ENCODE peak calls at places on chromosomes 2 and 18, in five cellular contexts. U is activated B cell treated with CpG ODN at 0.5 μM for 24 hours, P is GM06990, C is dorsolateral prefrontal cortex, V is progenitor cell of endocrine pancreas. O is an unnamed sample.

GRCh38 chr2:76684762-76685161 is 837.4 kb downstream of the LRRTM4 start:
- DNase-seq in U (no peak), P (no peak), C (no peak), V (no peak), O (no peak)

GRCh38 chr2:44686561-44686960 is 254.9 kb upstream of the SIX3 start:
- DNase-seq in U (no peak), P (no peak), C (no peak), V (no peak), O (no peak)

GRCh38 chr2:187187521-187187920 is 260.5 kb downstream of the CALCRL start:
- DNase-seq in U (no peak), P (no peak), C (no peak), V (no peak), O (no peak)

GRCh38 chr2:231123362-231123898 is 1.4 kb downstream of the HTR2B start:
- DNase-seq in U (no peak), P (peak; percentile 13), C (no peak), V (no peak), O (no peak)

GRCh38 chr18:34794346-34794745 is 84.2 kb downstream of the DTNA start:
- DNase-seq in U (no peak), P (no peak), C (no peak), V (no peak), O (no peak)

GRCh38 chr2:124933883-124934282 is 908.8 kb downstream of the CNTNAP5 start:
- DNase-seq in U (no peak), P (no peak), C (no peak), V (no peak), O (no peak)

GRCh38 chr18:77481541-77481940 is 231.9 kb downstream of the GALR1 start:
- DNase-seq in U (no peak), P (no peak), C (no peak), V (no peak), O (no peak)

GRCh38 chr2:64586054-64586453 is 61.9 kb downstream of the AFTPH start:
- DNase-seq in U (no peak), P (no peak), C (no peak), V (no peak), O (no peak)

GRCh38 chr2:215653344-215654015 is 217.6 kb upstream of the FN1 start:
- DNase-seq in U (no peak), P (no peak), C (no peak), V (no peak), O (no peak)

GRCh38 chr18:9507565-9508088 is 32.3 kb downstream of the RALBP1 start:
- DNase-seq in U (no peak), P (no peak), C (no peak), V (no peak), O (no peak)

GRCh38 chr2:176132397-176133086 is 3.0 kb downstream of the HOXD8 start:
- DNase-seq in U (no peak), P (no peak), C (no peak), V (no peak), O (no peak)

GRCh38 chr18:72041313-72042032 is 502.7 kb downstream of the CBLN2 start:
- DNase-seq in U (no peak), P (no peak), C (no peak), V (no peak), O (no peak)
- TF ChIP-seq CTCF in U (no peak), P (no peak), C (no peak), V (peak; percentile 29), O (no peak)

GRCh38 chr18:44742741-44743311 is 62.1 kb downstream of the SETBP1 start:
- DNase-seq in U (no peak), P (no peak), C (peak; percentile 66), V (no peak), O (no peak)

GRCh38 chr18:44747157-44747556 is 66.5 kb downstream of the SETBP1 start:
- DNase-seq in U (no peak), P (no peak), C (no peak), V (no peak), O (no peak)

GRCh38 chr18:44742126-44742525 is 61.4 kb downstream of the SETBP1 start:
- DNase-seq in U (no peak), P (no peak), C (no peak), V (no peak), O (no peak)

GRCh38 chr18:44743626-44744025 is 62.9 kb downstream of the SETBP1 start:
- DNase-seq in U (no peak), P (no peak), C (no peak), V (no peak), O (no peak)

DNA sequence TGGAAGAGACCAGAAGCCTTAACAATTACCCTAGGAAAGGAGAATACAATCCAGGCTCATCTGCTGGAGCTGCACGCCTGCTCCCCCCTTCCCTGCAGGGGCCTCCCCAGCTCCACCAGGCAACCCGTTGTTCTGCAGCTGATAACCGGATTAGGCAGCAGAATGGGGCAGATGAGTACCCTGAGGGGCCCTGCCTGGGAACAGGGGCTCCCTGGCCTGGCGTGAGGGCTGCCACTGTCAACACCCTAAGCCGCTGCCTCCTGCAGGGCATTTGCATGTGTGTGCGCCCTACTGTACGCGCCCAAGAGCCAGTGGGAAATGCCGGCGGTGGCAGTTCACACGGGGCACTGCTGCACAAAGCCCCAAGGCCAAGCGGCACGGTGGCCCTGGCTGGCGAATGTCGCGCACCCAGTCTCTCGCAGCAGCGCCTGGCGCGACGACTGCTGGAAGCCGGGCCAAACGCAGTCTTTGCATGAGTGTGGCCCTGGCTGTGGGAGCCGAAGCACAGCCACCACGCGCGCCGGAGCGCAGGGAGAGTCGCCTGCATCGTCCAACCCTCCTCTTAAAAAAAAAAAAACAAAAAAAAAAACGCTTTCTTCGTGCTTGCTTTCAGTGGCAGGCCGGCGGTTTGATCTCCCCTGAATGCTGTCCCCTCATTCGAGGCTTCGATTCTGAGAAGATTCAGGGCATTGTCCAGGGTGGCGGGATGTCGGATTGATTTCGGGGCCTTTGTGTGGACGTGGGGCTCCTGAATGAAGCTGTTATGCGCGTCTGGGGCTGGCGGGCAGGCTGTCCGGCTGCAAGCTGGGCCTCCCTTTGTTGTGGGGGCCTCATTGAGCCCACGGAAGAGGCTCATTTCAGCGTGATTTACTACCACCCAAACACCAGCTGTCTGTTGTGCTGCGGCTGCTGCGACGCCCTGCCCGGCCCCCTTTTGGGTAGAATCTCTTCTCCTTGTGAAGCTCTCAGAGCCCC is 63.8 kb downstream of the SETBP1 start:
- DNase-seq in U (no peak), P (no peak), C (peak; percentile 48), V (peak; percentile 15), O (no peak)
- TF ChIP-seq CTCF in U (no peak), P (no peak), C (no peak), V (no peak), O (no peak)

GRCh38 chr18:58497845-58498244 is 131.0 kb downstream of the ALPK2 start:
- DNase-seq in U (no peak), P (no peak), C (no peak), V (no peak), O (no peak)

GRCh38 chr18:58495202-58495601 is 133.7 kb downstream of the ALPK2 start:
- DNase-seq in U (no peak), P (no peak), C (no peak), V (no peak), O (no peak)

GRCh38 chr18:58496231-58496630 is 132.7 kb downstream of the ALPK2 start:
- DNase-seq in U (no peak), P (no peak), C (no peak), V (no peak), O (no peak)

GRCh38 chr18:58495634-58496033 is 133.3 kb downstream of the ALPK2 start:
- DNase-seq in U (no peak), P (no peak), C (no peak), V (no peak), O (no peak)

GRCh38 chr18:58496937-58497336 is 132.0 kb downstream of the ALPK2 start:
- DNase-seq in U (no peak), P (no peak), C (no peak), V (no peak), O (no peak)
- TF ChIP-seq CTCF in U (no peak), P (peak; percentile 50), C (no peak), V (peak; percentile 66), O (peak; percentile 30)

DNA sequence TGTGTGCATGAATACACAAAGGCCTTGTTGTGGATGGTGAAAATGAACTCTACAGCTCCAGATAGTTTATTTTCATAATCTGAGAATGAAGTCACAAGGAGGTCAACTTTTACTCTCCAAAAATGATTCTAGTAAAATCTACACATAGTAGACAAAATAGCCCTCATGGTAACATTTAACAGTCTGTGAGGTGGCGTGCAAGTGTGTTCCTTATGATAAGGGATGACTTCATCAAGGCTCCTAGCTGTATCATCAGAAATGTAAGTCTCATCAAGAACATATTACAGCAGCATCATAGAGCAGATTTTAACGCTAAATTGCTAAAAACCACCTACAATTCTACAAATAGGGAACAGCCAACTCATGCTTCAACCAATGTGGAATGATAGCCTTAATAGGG is 72.3 kb upstream of the RIOK3 start:
- DNase-seq in U (no peak), P (no peak), C (no peak), V (no peak), O (no peak)
- TF ChIP-seq CTCF in U (no peak), P (no peak), C (no peak), V (no peak), O (no peak)

DNA sequence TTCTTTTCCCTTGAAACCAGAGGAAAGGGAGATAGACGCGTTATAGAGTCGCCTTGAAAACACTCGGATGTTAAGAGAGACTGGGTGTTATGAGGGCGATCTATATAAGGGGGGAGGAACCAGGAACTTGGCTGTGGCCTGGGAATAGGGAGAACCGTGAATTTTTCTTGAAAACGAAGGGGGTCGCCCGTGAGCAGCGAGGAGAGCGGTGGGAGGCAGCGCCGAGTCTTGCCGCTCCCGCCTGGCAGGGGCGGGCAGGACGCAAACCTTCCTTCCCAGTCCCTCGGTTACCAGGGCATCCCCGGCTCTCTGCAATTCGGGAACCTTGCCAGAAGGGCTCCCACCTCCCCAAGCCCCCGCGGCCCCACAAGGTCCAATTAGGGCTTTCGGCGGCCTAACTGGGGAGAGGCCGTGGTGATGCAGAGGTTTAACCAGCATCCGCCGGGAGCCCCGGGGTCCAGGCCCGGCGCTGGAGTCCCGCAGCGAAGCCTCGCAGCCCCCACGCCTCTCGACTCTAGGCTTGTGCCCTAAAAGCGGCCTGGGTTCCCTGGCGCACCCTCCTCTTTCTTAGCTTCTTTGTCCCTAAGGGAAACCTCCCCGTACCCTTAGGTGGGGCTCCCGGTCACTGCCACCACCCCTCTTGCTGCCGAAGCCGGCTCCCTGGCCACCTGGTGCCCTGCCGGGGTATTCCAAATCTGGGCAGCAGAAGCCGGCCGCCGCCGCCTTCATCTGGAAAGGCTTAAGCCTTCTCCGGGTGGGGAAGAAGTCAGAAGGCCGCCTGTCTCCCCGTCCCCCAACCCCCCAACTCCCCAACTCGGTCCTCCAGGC is 708 bp upstream of the FHOD3 start:
- DNase-seq in U (no peak), P (peak; percentile 55), C (peak; percentile 55), V (peak; percentile 52), O (no peak)
- TF ChIP-seq CTCF in U (no peak), P (peak; percentile 52), C (peak; percentile 56), V (peak; percentile 55), O (no peak)

DNA sequence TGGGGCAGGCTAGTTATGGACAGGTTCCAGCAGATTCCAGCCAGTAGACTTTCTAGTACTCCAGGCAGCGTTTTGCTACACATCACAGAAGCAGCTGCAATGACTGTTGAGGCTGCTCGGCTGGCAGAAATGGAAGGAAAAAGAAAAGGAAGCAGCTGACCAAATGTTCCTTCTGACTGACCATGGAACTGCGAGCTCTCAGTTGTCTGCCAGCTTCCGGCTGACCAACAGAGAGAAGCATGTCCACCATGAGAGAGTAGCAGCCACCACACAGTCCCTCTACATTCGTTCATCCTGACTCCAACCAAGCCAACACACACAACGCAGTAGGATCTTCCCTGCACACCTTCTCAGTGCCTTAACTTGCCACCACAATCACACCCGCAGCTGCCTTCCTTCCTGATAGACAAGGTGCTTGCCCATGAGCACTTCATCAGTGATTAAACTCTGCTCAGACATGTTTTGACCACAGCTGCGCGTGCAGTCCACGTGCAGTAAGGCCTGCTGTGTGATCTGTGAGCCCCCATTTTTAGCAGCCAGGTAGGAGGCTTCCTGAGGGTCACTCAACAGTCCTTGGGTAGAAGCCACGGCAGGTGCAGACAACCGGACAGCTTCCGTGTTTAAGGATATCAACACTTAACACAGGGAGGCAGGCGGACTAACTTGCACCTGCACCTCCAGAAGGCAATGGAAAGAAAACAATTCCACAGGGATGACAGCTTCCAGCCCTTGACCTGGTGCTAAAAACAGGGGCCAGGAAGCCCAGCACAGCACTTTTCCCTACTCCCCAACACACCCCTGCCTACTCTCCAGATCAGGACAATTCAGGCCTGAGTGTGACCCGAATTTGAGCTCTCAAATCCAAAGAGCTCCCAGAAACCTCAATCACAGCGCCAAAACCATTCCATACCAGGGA is 996 bp downstream of the TGFBRAP1 start:
- DNase-seq in U (no peak), P (peak; percentile 47), C (no peak), V (no peak), O (no peak)
- TF ChIP-seq CTCF in U (no peak), P (no peak), C (no peak), V (no peak), O (no peak)